ENCODE peak calls at places on chromosome 10, in six cellular contexts. H, C, J, F, Z and V are unnamed samples.

GRCh38 chr10:49015700-49016099 is 76.1 kb upstream of the LRRC18 start:
- DNase-seq in C (no peak), F (no peak), J (no peak), Z (no peak), H (no peak), V (no peak)

GRCh38 chr10:52056296-52056695 is 257.8 kb upstream of the DKK1 start:
- DNase-seq in J (no peak), F (no peak), H (no peak), Z (no peak), C (peak), V (no peak)

GRCh38 chr10:22833353-22833752 is 94.5 kb upstream of the ARMC3 start:
- DNase-seq in H (no peak), C (no peak), J (no peak), Z (no peak), F (no peak), V (no peak)

GRCh38 chr10:99975942-99976809 is 33.6 kb downstream of the DNMBP start:
- DNase-seq in H (no peak), Z (no peak), J (no peak), F (no peak), C (no peak), V (no peak)

GRCh38 chr10:122019414-122019975 is 30.5 kb downstream of the TACC2 start:
- DNase-seq in J (no peak), F (no peak), Z (peak), C (no peak), H (peak), V (no peak)

GRCh38 chr10:78892383-78893191 is 176.2 kb upstream of the ZMIZ1 start:
- DNase-seq in C (peak), F (no peak), H (no peak), J (no peak), Z (no peak), V (no peak)

GRCh38 chr10:4073912-4074311 is 288.9 kb upstream of the KLF6 start:
- DNase-seq in J (no peak), Z (no peak), H (peak), C (no peak), F (no peak), V (no peak)

GRCh38 chr10:121070257-121070656 is 219.1 kb downstream of the WDR11 start:
- DNase-seq in F (no peak), H (no peak), Z (no peak), C (peak), J (no peak), V (peak)

GRCh38 chr10:79495306-79495705 is 17.0 kb upstream of the EIF5AL1 start:
- DNase-seq in F (no peak), J (no peak), C (no peak), Z (no peak), H (no peak), V (no peak)

GRCh38 chr10:26881600-26882331 is 21.0 kb upstream of the ABI1 start:
- DNase-seq in J (no peak), F (no peak), C (peak), H (no peak), Z (no peak), V (no peak)

GRCh38 chr10:45421231-45422097 is 47.4 kb downstream of the ALOX5 start:
- DNase-seq in J (no peak), C (peak), H (no peak), Z (no peak), F (no peak), V (peak)

GRCh38 chr10:49287689-49288340 is 11.2 kb upstream of the C10orf71 start:
- DNase-seq in Z (no peak), C (no peak), F (no peak), H (no peak), J (no peak), V (no peak)

GRCh38 chr10:26438534-26439269 is 561 bp downstream of the APBB1IP start:
- DNase-seq in H (peak), F (no peak), J (peak), Z (no peak), C (peak), V (no peak)

GRCh38 chr10:78588194-78588811 is 480.5 kb upstream of the ZMIZ1 start:
- DNase-seq in H (no peak), F (peak), Z (no peak), C (no peak), J (no peak), V (no peak)

GRCh38 chr10:37710831-37711616 is 146.4 kb downstream of the ZNF248 start:
- DNase-seq in F (no peak), H (no peak), J (no peak), Z (no peak), C (no peak), V (no peak)

GRCh38 chr10:91880310-91880709 is 29.0 kb downstream of the FGFBP3 start:
- DNase-seq in F (no peak), J (no peak), H (no peak), Z (no peak), C (peak), V (no peak)

GRCh38 chr10:70566515-70567290 is 35.8 kb downstream of the PRF1 start:
- DNase-seq in F (no peak), H (peak), Z (no peak), J (no peak), C (no peak), V (no peak)

GRCh38 chr10:114697061-114697598 is 39.1 kb upstream of the ABLIM1 start:
- DNase-seq in F (no peak), Z (peak), H (peak), C (no peak), J (no peak), V (no peak)

GRCh38 chr10:33265621-33266020 is 68.8 kb downstream of the NRP1 start:
- DNase-seq in J (no peak), Z (no peak), H (no peak), C (no peak), F (no peak), V (no peak)

GRCh38 chr10:116831790-116832189 is 17.5 kb upstream of the ENO4 start:
- DNase-seq in H (no peak), Z (no peak), C (no peak), F (no peak), J (no peak), V (no peak)

GRCh38 chr10:30813872-30814471 is 184.4 kb upstream of the LYZL2 start:
- DNase-seq in J (no peak), F (no peak), C (no peak), H (no peak), Z (no peak), V (no peak)

DNA sequence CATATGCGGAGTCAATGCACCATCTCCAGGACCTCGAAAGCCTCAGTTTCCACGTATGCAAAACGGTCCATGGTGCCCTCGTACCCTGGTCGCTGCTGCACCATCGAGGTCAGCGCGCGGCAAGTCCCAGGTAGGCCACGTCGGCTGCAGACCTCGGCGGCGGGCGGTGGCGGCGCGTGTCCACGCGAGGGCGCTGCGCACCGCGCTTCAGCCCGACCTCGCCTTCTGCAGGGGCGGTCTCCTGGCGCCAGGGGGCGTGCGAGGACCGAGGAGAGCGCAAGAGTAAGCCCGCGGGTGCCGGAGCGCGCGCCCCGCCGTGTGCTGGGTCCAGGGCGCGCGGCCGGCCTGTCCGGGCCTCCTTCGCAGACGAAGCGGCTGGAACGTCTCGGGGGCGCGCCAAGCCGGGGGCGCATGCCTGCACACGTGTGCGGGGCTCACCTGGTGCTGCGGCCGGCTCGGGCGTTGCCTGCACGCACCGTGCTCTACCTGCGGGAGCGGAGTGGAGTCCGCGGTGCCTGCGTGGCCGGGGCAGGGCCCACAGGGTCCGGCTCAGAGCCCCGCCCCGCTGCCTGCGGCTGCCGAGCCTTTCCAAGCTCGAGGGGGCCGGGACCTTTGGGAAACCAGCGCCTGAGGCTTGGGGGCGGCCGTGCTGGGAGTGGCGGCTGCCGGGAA is 54.0 kb downstream of the GLRX3 start:
- DNase-seq in Z (peak), J (peak), C (peak), H (peak), F (peak), V (peak)
- H3K4me3 ChIP-seq in Z (peak), J (peak), C (no peak), H (peak), F (peak), V (peak)

DNA sequence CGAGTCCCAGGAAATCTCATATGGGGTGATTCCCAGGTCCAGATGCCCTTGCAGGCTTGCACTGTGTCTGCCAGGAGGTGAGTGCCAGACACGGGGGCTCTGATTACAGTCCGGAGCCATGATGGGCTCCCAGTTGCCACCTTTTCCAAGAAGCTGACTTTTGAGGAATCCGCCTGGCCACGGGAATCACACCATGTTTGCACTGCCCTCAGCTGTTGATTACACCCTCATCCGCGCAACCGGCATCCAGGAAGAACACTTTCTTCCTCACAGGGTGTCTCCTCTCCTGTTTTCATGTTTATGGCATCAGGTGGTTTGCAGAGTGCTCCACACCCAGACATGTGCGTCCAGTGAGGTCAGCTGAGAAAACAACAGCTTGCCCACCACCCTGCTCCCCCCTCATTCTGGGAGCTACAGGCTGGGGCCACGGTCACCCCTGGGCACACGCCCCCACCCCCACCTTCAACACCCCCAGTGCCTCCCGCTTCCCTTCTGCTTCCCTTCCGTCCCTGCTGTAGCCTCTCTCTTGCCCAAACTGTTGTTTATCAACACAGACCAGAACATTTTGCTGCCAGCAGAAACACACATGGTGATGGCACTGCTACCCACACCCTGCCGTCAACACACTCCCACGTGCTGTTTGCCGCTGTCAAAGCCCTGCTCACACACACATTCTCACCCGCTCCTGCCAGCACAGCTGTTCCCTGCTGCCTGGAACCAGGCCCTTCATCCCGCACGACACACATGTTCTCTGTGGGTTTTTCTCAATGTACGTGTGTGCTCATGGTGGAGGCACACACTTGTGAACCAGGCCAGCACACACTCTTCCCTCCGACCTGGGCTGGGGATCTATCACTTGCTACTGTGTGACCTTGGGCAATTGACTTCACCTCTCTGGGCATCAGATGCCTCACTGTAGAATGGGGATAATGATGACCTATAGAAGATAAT is 35.8 kb downstream of the DDIT4 start:
- DNase-seq in H (peak), J (no peak), Z (peak), F (no peak), C (peak), V (no peak)
- H3K4me3 ChIP-seq in H (no peak), J (no peak), Z (no peak), F (no peak), C (no peak), V (no peak)

DNA sequence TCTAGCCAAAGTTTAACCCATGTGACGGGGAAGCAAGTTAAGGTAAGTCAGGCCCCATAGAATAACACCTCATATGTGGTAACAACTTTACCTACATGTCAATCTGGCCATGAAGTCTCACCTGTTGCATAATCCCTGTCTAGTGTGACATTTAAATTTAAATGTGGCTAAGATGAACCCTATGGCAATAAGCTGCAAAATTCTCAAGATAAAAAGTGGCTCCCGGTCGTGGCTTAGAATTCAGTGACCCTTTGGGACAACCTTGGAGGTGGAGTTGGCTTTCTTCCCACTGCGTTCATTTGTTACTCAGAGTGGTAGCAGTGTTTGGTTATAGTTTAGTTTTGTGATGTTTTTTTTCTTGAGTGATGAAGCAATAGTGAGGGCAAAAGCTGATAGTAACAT is 90.6 kb downstream of the ARID5B start:
- DNase-seq in J (no peak), C (no peak), H (no peak), Z (no peak), F (no peak), V (no peak)
- H3K4me3 ChIP-seq in J (no peak), C (no peak), H (no peak), Z (no peak), F (no peak), V (no peak)

GRCh38 chr10:62635127-62635526 is 169.4 kb upstream of the ADO start:
- DNase-seq in H (no peak), Z (no peak), J (no peak), F (no peak), C (peak), V (peak)
- H3K4me3 ChIP-seq in H (no peak), Z (no peak), J (no peak), F (no peak), C (no peak), V (no peak)

DNA sequence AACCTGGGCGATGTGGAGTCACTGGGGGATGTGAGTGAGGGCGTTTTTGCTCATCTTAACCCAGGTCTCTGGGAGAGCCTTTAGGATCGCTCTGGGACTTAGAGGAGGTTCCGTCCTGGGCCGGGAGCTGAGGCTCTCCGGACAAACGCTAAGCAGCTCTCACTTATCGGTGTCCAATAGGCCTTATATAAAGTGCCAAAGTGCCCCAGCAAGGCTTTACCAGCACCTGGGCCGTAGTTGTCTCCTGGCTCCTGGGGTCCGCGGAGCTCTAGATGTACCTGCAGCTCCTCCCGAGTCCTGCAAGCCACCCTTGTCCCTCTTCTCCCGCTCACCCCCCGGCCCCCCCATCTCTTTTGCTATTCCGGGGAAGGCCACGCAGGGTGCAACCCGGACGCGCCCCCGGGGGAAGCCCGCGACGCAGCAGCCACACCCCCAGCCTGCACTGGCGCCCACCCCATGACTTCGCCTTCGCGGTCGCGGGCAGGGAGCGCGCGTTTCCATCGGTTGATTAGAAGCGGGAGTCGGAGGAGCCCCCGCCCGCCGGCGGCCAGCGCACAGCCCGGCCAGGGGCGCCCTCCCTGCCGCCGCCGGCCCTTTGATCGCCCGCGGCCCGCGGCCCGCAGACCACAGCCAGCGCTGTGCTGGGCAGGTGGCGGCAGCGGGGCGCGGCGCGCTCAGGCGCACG is 160.3 kb upstream of the MKI67 start:
- DNase-seq in F (no peak), Z (no peak), H (no peak), C (no peak), J (no peak), V (no peak)
- H3K4me3 ChIP-seq in F (no peak), Z (no peak), H (no peak), C (no peak), J (no peak), V (no peak)

GRCh38 chr10:67818323-67818722 is 19.7 kb downstream of the DNAJC12 start:
- DNase-seq in H (no peak), Z (no peak), J (no peak), C (no peak), F (no peak), V (no peak)
- H3K4me3 ChIP-seq in H (no peak), Z (no peak), J (no peak), C (no peak), F (no peak), V (no peak)

DNA sequence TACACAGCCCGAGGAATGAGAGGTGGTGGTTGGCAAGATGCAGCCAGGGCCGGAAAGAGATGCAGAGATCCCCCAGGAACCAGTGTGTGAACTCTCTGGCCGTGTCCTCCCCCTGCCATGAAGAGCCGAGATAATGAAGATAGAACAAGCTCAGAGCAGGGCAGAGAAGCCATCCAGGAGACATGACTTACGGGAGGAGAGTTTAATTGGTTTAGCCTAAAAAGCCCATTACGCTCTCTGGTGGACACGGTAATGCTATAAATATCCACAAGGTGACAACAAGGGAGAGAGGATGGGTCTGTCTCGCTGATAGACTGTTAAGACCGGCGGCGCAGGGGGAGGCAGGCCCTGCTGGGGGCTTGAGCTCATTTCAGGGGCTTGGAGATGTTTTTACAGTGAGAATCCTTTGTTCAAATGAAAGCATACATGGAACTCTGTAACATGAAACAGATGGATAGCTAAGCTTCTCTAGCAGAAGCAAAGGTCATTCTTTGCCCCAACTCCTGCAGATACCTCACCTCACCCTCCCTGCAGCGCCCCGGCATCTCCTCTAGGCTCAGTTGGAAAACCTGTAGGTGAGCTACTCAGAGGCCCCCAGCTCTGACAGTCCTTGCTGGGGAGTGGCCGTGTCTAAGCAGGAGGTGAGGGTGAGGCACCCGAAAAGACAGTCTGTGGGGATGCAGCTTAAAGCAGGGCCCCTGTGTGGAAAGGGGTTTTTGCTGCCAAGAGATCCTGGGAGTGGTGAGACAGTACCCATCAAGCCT is 40.8 kb upstream of the LOXL4 start:
- DNase-seq in Z (no peak), C (no peak), F (no peak), J (no peak), H (no peak), V (no peak)
- H3K4me3 ChIP-seq in Z (peak), C (no peak), F (no peak), J (no peak), H (no peak), V (no peak)

DNA sequence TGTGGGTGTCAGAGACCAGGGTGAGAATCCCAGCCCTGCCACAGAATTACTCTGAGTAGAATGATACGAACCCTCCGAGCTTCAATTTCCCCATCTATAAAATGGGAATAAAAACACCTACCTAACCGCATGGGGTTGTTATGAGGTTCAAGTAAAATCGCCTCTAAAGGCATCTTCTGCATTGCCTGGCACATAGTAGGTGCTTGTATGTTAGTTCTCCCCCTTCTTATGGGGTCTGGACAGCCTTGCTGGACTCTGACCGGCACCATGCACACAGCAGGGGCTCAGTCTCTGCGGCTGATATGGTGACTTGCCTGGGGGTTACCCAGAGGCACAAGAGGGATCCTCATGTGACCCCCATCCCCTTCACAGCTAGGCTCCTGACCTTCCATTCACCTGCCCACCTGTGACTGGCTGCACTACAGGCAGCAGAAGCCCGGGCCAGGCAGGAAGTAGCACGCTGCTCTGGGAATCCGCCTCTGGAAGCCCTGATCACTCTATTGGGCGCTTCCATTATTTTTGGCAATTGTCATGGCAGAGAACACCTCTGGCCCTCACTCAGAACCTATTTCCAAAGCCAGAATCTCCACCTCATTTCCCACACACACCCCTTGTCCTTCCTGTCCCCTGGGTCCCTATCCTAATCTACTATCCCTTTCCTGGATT is 6.0 kb downstream of the SH3PXD2A start:
- DNase-seq in C (no peak), F (no peak), H (no peak), Z (no peak), J (no peak), V (no peak)
- H3K4me3 ChIP-seq in C (no peak), F (no peak), H (no peak), Z (no peak), J (no peak), V (no peak)

GRCh38 chr10:62851449-62851848 is 35.3 kb upstream of the EGR2 start:
- DNase-seq in Z (no peak), H (no peak), C (peak), J (no peak), F (no peak), V (no peak)

GRCh38 chr10:62856021-62856420 is 39.9 kb upstream of the EGR2 start:
- DNase-seq in C (peak), J (no peak), Z (no peak), H (no peak), F (no peak), V (no peak)

GRCh38 chr10:62850646-62851045 is 34.5 kb upstream of the EGR2 start:
- DNase-seq in F (no peak), H (no peak), Z (no peak), J (no peak), C (peak), V (no peak)

GRCh38 chr10:62852961-62853702 is 37.0 kb upstream of the EGR2 start:
- DNase-seq in F (no peak), H (no peak), J (no peak), C (peak), Z (no peak), V (peak)

GRCh38 chr10:62853710-62854109 is 37.5 kb upstream of the EGR2 start:
- DNase-seq in C (peak), F (no peak), H (no peak), J (no peak), Z (no peak), V (peak)
- H3K4me3 ChIP-seq in C (peak), F (no peak), H (no peak), J (no peak), Z (no peak), V (no peak)